ENCODE peak calls at places on chromosomes 16 and 17, in seven cellular contexts. One of them, this sample, is unnamed.

GRCh38 chr16:24102120-24102740 is 153.9 kb upstream of the CACNG3 start:
- DNase-seq in transverse colon: no peak
- DNase-seq in cardiac muscle cell: no peak
- DNase-seq in sigmoid colon: no peak
- DNase-seq in adrenal gland: no peak
- DNase-seq in OCI-LY7: no peak
- DNase-seq in caudate nucleus: no peak
- DNase-seq in this sample: no peak

GRCh38 chr17:17783825-17784598 is 52.8 kb downstream of the SREBF1 start:
- DNase-seq in caudate nucleus: peak
- DNase-seq in OCI-LY7: peak
- DNase-seq in adrenal gland: peak
- DNase-seq in sigmoid colon: no peak
- DNase-seq in transverse colon: peak
- DNase-seq in cardiac muscle cell: peak
- DNase-seq in this sample: no peak

GRCh38 chr16:24541534-24541933 is 2.2 kb downstream of the RBBP6 start:
- DNase-seq in OCI-LY7: no peak
- DNase-seq in transverse colon: no peak
- DNase-seq in sigmoid colon: no peak
- DNase-seq in caudate nucleus: no peak
- DNase-seq in cardiac muscle cell: no peak
- DNase-seq in adrenal gland: no peak
- DNase-seq in this sample: no peak

GRCh38 chr16:9260665-9261064 is 169.2 kb downstream of the HAPSTR1 start:
- DNase-seq in OCI-LY7: no peak
- DNase-seq in sigmoid colon: no peak
- DNase-seq in transverse colon: peak
- DNase-seq in adrenal gland: peak
- DNase-seq in cardiac muscle cell: no peak
- DNase-seq in caudate nucleus: no peak
- DNase-seq in this sample: no peak

GRCh38 chr17:7393613-7394451 is 493 bp downstream of the PLSCR3 start:
- DNase-seq in sigmoid colon: peak
- DNase-seq in caudate nucleus: no peak
- DNase-seq in transverse colon: peak
- DNase-seq in adrenal gland: no peak
- DNase-seq in OCI-LY7: peak
- DNase-seq in cardiac muscle cell: peak
- DNase-seq in this sample: no peak

GRCh38 chr16:17271687-17272086 is 199.1 kb downstream of the XYLT1 start:
- DNase-seq in cardiac muscle cell: peak
- DNase-seq in OCI-LY7: no peak
- DNase-seq in transverse colon: peak
- DNase-seq in sigmoid colon: no peak
- DNase-seq in caudate nucleus: peak
- DNase-seq in adrenal gland: peak
- DNase-seq in this sample: no peak

GRCh38 chr17:31508310-31509094 is 117.0 kb downstream of the RAB11FIP4 start:
- DNase-seq in cardiac muscle cell: peak
- DNase-seq in sigmoid colon: no peak
- DNase-seq in OCI-LY7: no peak
- DNase-seq in adrenal gland: no peak
- DNase-seq in transverse colon: no peak
- DNase-seq in caudate nucleus: peak
- DNase-seq in this sample: no peak

GRCh38 chr16:46496701-46497100 is 124.5 kb downstream of the SHCBP1 start:
- DNase-seq in sigmoid colon: no peak
- DNase-seq in transverse colon: no peak
- DNase-seq in OCI-LY7: no peak
- DNase-seq in adrenal gland: no peak
- DNase-seq in caudate nucleus: no peak
- DNase-seq in cardiac muscle cell: no peak
- DNase-seq in this sample: no peak

GRCh38 chr17:77843878-77844260 is 114.6 kb upstream of the TNRC6C start:
- DNase-seq in caudate nucleus: no peak
- DNase-seq in sigmoid colon: no peak
- DNase-seq in cardiac muscle cell: no peak
- DNase-seq in adrenal gland: no peak
- DNase-seq in transverse colon: no peak
- DNase-seq in OCI-LY7: no peak
- DNase-seq in this sample: no peak

GRCh38 chr16:9092282-9092962 is 978 bp downstream of the HAPSTR1 start:
- DNase-seq in caudate nucleus: no peak
- DNase-seq in adrenal gland: peak
- DNase-seq in cardiac muscle cell: peak
- DNase-seq in OCI-LY7: peak
- DNase-seq in sigmoid colon: peak
- DNase-seq in transverse colon: peak
- DNase-seq in this sample: peak

GRCh38 chr17:32586666-32587065 is 99.9 kb downstream of the CDK5R1 start:
- DNase-seq in cardiac muscle cell: no peak
- DNase-seq in transverse colon: no peak
- DNase-seq in caudate nucleus: no peak
- DNase-seq in adrenal gland: no peak
- DNase-seq in OCI-LY7: no peak
- DNase-seq in sigmoid colon: no peak
- DNase-seq in this sample: no peak

GRCh38 chr17:55818026-55818425 is 67.2 kb downstream of the PCTP start:
- DNase-seq in transverse colon: no peak
- DNase-seq in adrenal gland: no peak
- DNase-seq in caudate nucleus: no peak
- DNase-seq in OCI-LY7: no peak
- DNase-seq in cardiac muscle cell: no peak
- DNase-seq in sigmoid colon: no peak
- DNase-seq in this sample: no peak

GRCh38 chr17:66982011-66982508 is 17.6 kb downstream of the CACNG4 start:
- DNase-seq in cardiac muscle cell: no peak
- DNase-seq in caudate nucleus: no peak
- DNase-seq in adrenal gland: no peak
- DNase-seq in sigmoid colon: no peak
- DNase-seq in OCI-LY7: no peak
- DNase-seq in transverse colon: no peak
- DNase-seq in this sample: no peak

GRCh38 chr17:43814026-43814425 is 18.9 kb downstream of the MPP3 start:
- DNase-seq in cardiac muscle cell: no peak
- DNase-seq in OCI-LY7: no peak
- DNase-seq in sigmoid colon: peak
- DNase-seq in transverse colon: no peak
- DNase-seq in caudate nucleus: no peak
- DNase-seq in adrenal gland: no peak
- DNase-seq in this sample: peak

GRCh38 chr16:25109643-25110042 is 1.9 kb upstream of the LCMT1 start:
- DNase-seq in adrenal gland: peak
- DNase-seq in OCI-LY7: no peak
- DNase-seq in transverse colon: peak
- DNase-seq in caudate nucleus: no peak
- DNase-seq in cardiac muscle cell: no peak
- DNase-seq in sigmoid colon: peak
- DNase-seq in this sample: peak

GRCh38 chr17:49913226-49914095 is 55.5 kb upstream of the DLX4 start:
- DNase-seq in caudate nucleus: no peak
- DNase-seq in sigmoid colon: no peak
- DNase-seq in adrenal gland: no peak
- DNase-seq in OCI-LY7: no peak
- DNase-seq in cardiac muscle cell: no peak
- DNase-seq in transverse colon: no peak
- DNase-seq in this sample: no peak

GRCh38 chr16:2165861-2166260 is 10.3 kb downstream of the TRAF7 start:
- DNase-seq in sigmoid colon: no peak
- DNase-seq in caudate nucleus: no peak
- DNase-seq in OCI-LY7: no peak
- DNase-seq in adrenal gland: no peak
- DNase-seq in cardiac muscle cell: no peak
- DNase-seq in transverse colon: no peak
- DNase-seq in this sample: no peak

GRCh38 chr16:2162676-2163118 is 7.1 kb downstream of the TRAF7 start:
- DNase-seq in sigmoid colon: no peak
- DNase-seq in caudate nucleus: no peak
- DNase-seq in cardiac muscle cell: no peak
- DNase-seq in adrenal gland: no peak
- DNase-seq in OCI-LY7: no peak
- DNase-seq in transverse colon: no peak
- DNase-seq in this sample: no peak

GRCh38 chr16:2160915-2161551 is 5.5 kb downstream of the TRAF7 start:
- DNase-seq in caudate nucleus: no peak
- DNase-seq in adrenal gland: no peak
- DNase-seq in transverse colon: peak
- DNase-seq in sigmoid colon: peak
- DNase-seq in OCI-LY7: no peak
- DNase-seq in cardiac muscle cell: no peak
- DNase-seq in this sample: no peak

GRCh38 chr16:2161911-2162310 is 6.3 kb downstream of the TRAF7 start:
- DNase-seq in OCI-LY7: no peak
- DNase-seq in cardiac muscle cell: no peak
- DNase-seq in sigmoid colon: no peak
- DNase-seq in transverse colon: no peak
- DNase-seq in caudate nucleus: no peak
- DNase-seq in adrenal gland: no peak
- DNase-seq in this sample: no peak

GRCh38 chr16:2163211-2163881 is 7.8 kb downstream of the TRAF7 start:
- DNase-seq in adrenal gland: no peak
- DNase-seq in OCI-LY7: no peak
- DNase-seq in caudate nucleus: no peak
- DNase-seq in cardiac muscle cell: no peak
- DNase-seq in sigmoid colon: no peak
- DNase-seq in transverse colon: peak
- DNase-seq in this sample: no peak
- H3K27ac ChIP-seq in adrenal gland: no peak
- H3K27ac ChIP-seq in OCI-LY7: no peak
- H3K27ac ChIP-seq in caudate nucleus: no peak
- H3K27ac ChIP-seq in cardiac muscle cell: no peak
- H3K27ac ChIP-seq in sigmoid colon: no peak
- H3K27ac ChIP-seq in transverse colon: peak
- H3K27ac ChIP-seq in this sample: no peak

DNA sequence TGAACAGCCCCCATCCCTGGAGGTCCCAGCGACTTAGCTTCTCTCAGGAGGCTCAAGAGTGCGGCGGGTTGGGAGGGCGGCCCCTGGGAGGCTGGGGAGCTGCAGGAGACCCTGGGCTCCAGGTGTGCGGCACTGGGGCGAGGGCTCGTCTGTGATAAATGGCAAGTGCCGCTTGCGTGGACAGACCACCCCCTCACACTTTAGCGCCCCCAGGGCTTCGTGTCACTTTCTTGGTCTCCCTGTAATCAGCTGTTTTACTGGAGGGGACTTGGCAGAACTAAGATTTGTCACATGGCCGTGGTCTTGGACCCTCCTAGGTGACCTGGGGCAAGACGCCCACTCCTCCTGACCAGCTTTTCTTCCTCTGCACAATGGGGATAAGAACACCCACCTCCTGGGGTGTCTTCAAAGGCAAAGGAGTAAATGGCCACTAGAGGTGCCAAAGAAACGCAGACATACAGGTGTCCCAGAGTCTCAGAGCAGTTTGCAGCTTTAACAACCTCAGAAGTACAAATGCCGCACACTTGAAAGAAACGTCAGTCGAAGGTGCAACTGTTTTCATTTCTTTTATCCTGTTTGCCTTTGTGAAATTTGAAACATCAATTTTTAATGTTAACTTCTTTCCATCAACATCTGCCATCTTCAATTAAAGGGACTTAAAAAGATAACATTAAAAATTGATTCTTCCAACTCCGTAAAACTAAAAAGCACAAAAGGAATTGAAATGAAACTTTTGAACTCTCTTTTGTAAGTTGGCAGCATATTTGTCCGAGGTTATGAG is 946 bp downstream of the OSGIN1 start:
- DNase-seq in caudate nucleus: no peak
- DNase-seq in adrenal gland: no peak
- DNase-seq in OCI-LY7: peak
- DNase-seq in sigmoid colon: no peak
- DNase-seq in cardiac muscle cell: peak
- DNase-seq in transverse colon: no peak
- DNase-seq in this sample: no peak
- H3K27ac ChIP-seq in caudate nucleus: no peak
- H3K27ac ChIP-seq in adrenal gland: peak
- H3K27ac ChIP-seq in OCI-LY7: no peak
- H3K27ac ChIP-seq in sigmoid colon: peak
- H3K27ac ChIP-seq in cardiac muscle cell: no peak
- H3K27ac ChIP-seq in transverse colon: peak
- H3K27ac ChIP-seq in this sample: peak

DNA sequence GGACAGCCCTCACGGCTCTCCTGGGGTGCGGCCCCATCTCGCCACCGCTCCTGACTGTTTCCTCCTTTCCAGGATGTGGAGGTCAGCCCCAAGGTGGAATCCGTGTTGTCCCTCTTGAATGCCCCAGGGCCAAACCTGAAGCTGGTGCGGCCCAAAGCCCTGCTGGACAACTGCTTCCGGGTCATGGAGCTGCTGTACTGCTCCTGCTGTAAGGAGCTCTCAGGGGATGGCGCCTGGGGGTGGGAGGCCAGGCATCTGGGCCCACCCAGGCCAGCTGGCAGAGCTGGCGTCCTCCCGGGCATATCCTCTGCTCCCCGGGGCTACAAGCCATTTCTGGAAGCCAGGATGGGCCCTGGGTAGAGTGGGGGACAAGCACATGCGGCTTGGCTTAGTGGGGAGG is 13.2 kb downstream of the IL34 start:
- DNase-seq in caudate nucleus: no peak
- DNase-seq in transverse colon: no peak
- DNase-seq in adrenal gland: no peak
- DNase-seq in cardiac muscle cell: no peak
- DNase-seq in sigmoid colon: peak
- DNase-seq in OCI-LY7: no peak
- DNase-seq in this sample: no peak
- H3K27ac ChIP-seq in caudate nucleus: no peak
- H3K27ac ChIP-seq in transverse colon: no peak
- H3K27ac ChIP-seq in adrenal gland: no peak
- H3K27ac ChIP-seq in cardiac muscle cell: no peak
- H3K27ac ChIP-seq in sigmoid colon: no peak
- H3K27ac ChIP-seq in OCI-LY7: no peak
- H3K27ac ChIP-seq in this sample: no peak

GRCh38 chr17:4998027-4998665 is 396 bp downstream of the KIF1C start:
- DNase-seq in adrenal gland: peak
- DNase-seq in cardiac muscle cell: peak
- DNase-seq in caudate nucleus: peak
- DNase-seq in transverse colon: peak
- DNase-seq in OCI-LY7: no peak
- DNase-seq in sigmoid colon: peak
- DNase-seq in this sample: peak

GRCh38 chr17:5000237-5000639 is 2.5 kb downstream of the KIF1C start:
- DNase-seq in caudate nucleus: no peak
- DNase-seq in transverse colon: peak
- DNase-seq in sigmoid colon: peak
- DNase-seq in adrenal gland: peak
- DNase-seq in OCI-LY7: no peak
- DNase-seq in cardiac muscle cell: peak
- DNase-seq in this sample: peak

GRCh38 chr17:4997302-4998026 is at the start of the genes INCA1 and KIF1C:
- DNase-seq in caudate nucleus: peak
- DNase-seq in cardiac muscle cell: peak
- DNase-seq in adrenal gland: peak
- DNase-seq in OCI-LY7: peak
- DNase-seq in sigmoid colon: peak
- DNase-seq in transverse colon: peak
- DNase-seq in this sample: peak

GRCh38 chr17:4999429-5000093 is 1.8 kb downstream of the KIF1C start:
- DNase-seq in cardiac muscle cell: no peak
- DNase-seq in caudate nucleus: no peak
- DNase-seq in transverse colon: no peak
- DNase-seq in sigmoid colon: no peak
- DNase-seq in OCI-LY7: no peak
- DNase-seq in adrenal gland: no peak
- DNase-seq in this sample: peak

GRCh38 chr17:4998666-4999428 is 1.1 kb downstream of the KIF1C start:
- DNase-seq in caudate nucleus: no peak
- DNase-seq in OCI-LY7: peak
- DNase-seq in adrenal gland: no peak
- DNase-seq in sigmoid colon: no peak
- DNase-seq in transverse colon: peak
- DNase-seq in cardiac muscle cell: no peak
- DNase-seq in this sample: peak
- H3K27ac ChIP-seq in caudate nucleus: no peak
- H3K27ac ChIP-seq in OCI-LY7: peak
- H3K27ac ChIP-seq in adrenal gland: no peak
- H3K27ac ChIP-seq in sigmoid colon: peak
- H3K27ac ChIP-seq in transverse colon: peak
- H3K27ac ChIP-seq in cardiac muscle cell: peak
- H3K27ac ChIP-seq in this sample: peak

This sample was measured in coronary artery.